ENCODE peak calls at places on chromosomes 6 and 20, in seven cellular contexts. Y is KBM-7, F is ACHN, R is lung microvascular endothelial cell, H is Calu3, G is NCI-H1417 treated with DMSO at 0.1 percent for 48 hours, Q is heart right ventricle. W is an unnamed sample.

GRCh38 chr6:33846226-33846625 is 42.4 kb upstream of the MLN start:
- DNase-seq in G (no peak), H (no peak), Q (no peak), Y (no peak), R (no peak), F (no peak), W (no peak)

GRCh38 chr6:83430606-83431544 is at the start of gene ME1:
- DNase-seq in Q (peak; percentile 80), H (peak; percentile 78), F (peak; percentile 85), Y (peak; percentile 89), R (peak; percentile 83), G (no peak), W (no peak)

GRCh38 chr20:35881676-35882075 is 72.6 kb downstream of the SCAND1 start:
- DNase-seq in Q (no peak), F (no peak), H (no peak), R (no peak), G (no peak), Y (no peak), W (no peak)

GRCh38 chr6:1522779-1523178 is 86.9 kb upstream of the FOXC1 start:
- DNase-seq in F (no peak), G (no peak), R (peak; percentile 3), Y (no peak), H (no peak), Q (no peak), W (no peak)

GRCh38 chr6:137097057-137097456 is 52.3 kb upstream of the IL20RA start:
- DNase-seq in Y (no peak), G (no peak), R (no peak), F (no peak), Q (no peak), H (no peak), W (no peak)

GRCh38 chr6:45480697-45481415 is 103.1 kb upstream of the SUPT3H start:
- DNase-seq in Y (no peak), H (no peak), G (no peak), F (no peak), Q (no peak), R (no peak), W (no peak)

GRCh38 chr20:54061106-54061881 is 9.1 kb downstream of the BCAS1 start:
- DNase-seq in Q (no peak), F (no peak), G (no peak), H (no peak), Y (no peak), R (no peak), W (no peak)

GRCh38 chr6:143973097-143973979 is 34.7 kb downstream of the PLAGL1 start:
- DNase-seq in G (no peak), Y (no peak), F (no peak), Q (no peak), H (no peak), R (no peak), W (no peak)

GRCh38 chr20:39291301-39291700 is 329.2 kb downstream of the DHX35 start:
- DNase-seq in G (no peak), Q (no peak), H (no peak), Y (no peak), F (peak; percentile 2), R (peak; percentile 70), W (no peak)

GRCh38 chr6:110528051-110528929 is 51.9 kb upstream of the SLC22A16 start:
- DNase-seq in Y (peak; percentile 76), H (peak; percentile 62), Q (no peak), G (peak; percentile 16), F (peak; percentile 63), R (peak; percentile 79), W (no peak)

GRCh38 chr20:41052742-41053419 is 24.3 kb downstream of the TOP1 start:
- DNase-seq in H (no peak), Q (no peak), R (no peak), G (no peak), F (no peak), Y (no peak), W (no peak)

GRCh38 chr6:132932566-132932965 is 118.2 kb downstream of the RPS12 start:
- DNase-seq in R (no peak), Y (no peak), F (no peak), Q (no peak), G (no peak), H (no peak), W (no peak)

GRCh38 chr6:5135783-5136376 is 50.7 kb downstream of the PPP1R3G start:
- DNase-seq in G (no peak), R (peak; percentile 69), Q (no peak), F (peak; percentile 55), H (peak; percentile 4), Y (peak; percentile 67), W (no peak)